ENCODE peak calls at places on chromosomes 16 and 17, in five cellular contexts. P is IMR-90, C is HCT116, Z is body of pancreas, R is ovary. N is an unnamed sample.

GRCh38 chr16:81997738-81998137 is 13.5 kb downstream of the SDR42E1 start:
- DNase-seq in P (peak; percentile 81), C (no peak), Z (no peak), R (no peak), N (no peak)

GRCh38 chr16:27317738-27318398 is 4.1 kb downstream of the IL4R start:
- DNase-seq in P (no peak), C (no peak), Z (no peak), R (no peak), N (no peak)

GRCh38 chr16:27973678-27974077 is 89.8 kb downstream of the GSG1L start:
- DNase-seq in P (no peak), C (no peak), Z (no peak), R (no peak), N (no peak)

GRCh38 chr17:81460856-81461460 is 51.6 kb downstream of the ACTG1 start:
- DNase-seq in P (no peak), C (no peak), Z (no peak), R (no peak), N (no peak)

GRCh38 chr17:35082073-35082657 is 18.7 kb upstream of the RFFL start:
- DNase-seq in P (peak; percentile 84), C (peak; percentile 81), Z (no peak), R (no peak), N (no peak)

GRCh38 chr17:81250286-81251090 is 11.4 kb downstream of the NDUFAF8 start:
- DNase-seq in P (no peak), C (no peak), Z (no peak), R (no peak), N (no peak)

GRCh38 chr17:9676084-9676483 is 30.8 kb downstream of the USP43 start:
- DNase-seq in P (no peak), C (no peak), Z (no peak), R (no peak), N (no peak)

GRCh38 chr16:84507011-84507982 is 2.8 kb upstream of the MEAK7 start:
- DNase-seq in P (no peak), C (no peak), Z (no peak), R (no peak), N (no peak)

GRCh38 chr16:85601730-85602401 is 11.3 kb upstream of the GSE1 start:
- DNase-seq in P (peak; percentile 24), C (no peak), Z (peak; percentile 74), R (no peak), N (no peak)

GRCh38 chr16:19864566-19864965 is 20.1 kb downstream of the GPRC5B start:
- DNase-seq in P (no peak), C (no peak), Z (no peak), R (no peak), N (peak; percentile 62)

GRCh38 chr17:68248199-68248825 is 469 bp downstream of the AMZ2 start:
- DNase-seq in P (peak; percentile 57), C (no peak), Z (peak; percentile 66), R (peak; percentile 84), N (peak; percentile 35)

GRCh38 chr16:23174622-23175021 is 7.9 kb upstream of the SCNN1G start:
- DNase-seq in P (peak; percentile 5), C (no peak), Z (no peak), R (no peak), N (no peak)

GRCh38 chr16:83470406-83470805 is 337.4 kb upstream of the HSBP1 start:
- DNase-seq in P (peak; percentile 45), C (no peak), Z (no peak), R (no peak), N (no peak)

GRCh38 chr17:48522990-48523389 is 7.8 kb downstream of the HOXB1 start:
- DNase-seq in P (no peak), C (no peak), Z (no peak), R (no peak), N (no peak)

GRCh38 chr17:81479175-81479574 is 33.4 kb downstream of the ACTG1 start:
- DNase-seq in P (no peak), C (no peak), Z (no peak), R (no peak), N (no peak)

GRCh38 chr17:38794221-38794620 is 5.1 kb downstream of the PIP4K2B start:
- DNase-seq in P (no peak), C (no peak), Z (no peak), R (no peak), N (no peak)

GRCh38 chr16:3654249-3654991 is at the start of gene DNASE1:
- DNase-seq in P (peak; percentile 36), C (peak; percentile 47), Z (peak; percentile 87), R (no peak), N (peak; percentile 42)

GRCh38 chr17:36901506-36901905 is 35.8 kb upstream of the LHX1 start:
- DNase-seq in P (peak; percentile 33), C (no peak), Z (no peak), R (no peak), N (no peak)

GRCh38 chr16:77888786-77889185 is 100.4 kb downstream of the VAT1L start:
- DNase-seq in P (peak; percentile 45), C (no peak), Z (no peak), R (no peak), N (no peak)

GRCh38 chr17:4474093-4474492 is 24.6 kb upstream of the SPNS2 start:
- DNase-seq in P (no peak), C (no peak), Z (peak; percentile 41), R (no peak), N (peak; percentile 58)

GRCh38 chr16:71567931-71568330 is 9.0 kb downstream of the TAT start:
- DNase-seq in P (no peak), C (no peak), Z (no peak), R (no peak), N (no peak)
- H3K36me3 ChIP-seq in P (no peaks in the 10 kb centered on the region), C (no peaks in the 10 kb centered on the region), Z (no peaks in the 10 kb centered on the region), R (no peaks in the 10 kb centered on the region), N (no peaks in the 10 kb centered on the region)

DNA sequence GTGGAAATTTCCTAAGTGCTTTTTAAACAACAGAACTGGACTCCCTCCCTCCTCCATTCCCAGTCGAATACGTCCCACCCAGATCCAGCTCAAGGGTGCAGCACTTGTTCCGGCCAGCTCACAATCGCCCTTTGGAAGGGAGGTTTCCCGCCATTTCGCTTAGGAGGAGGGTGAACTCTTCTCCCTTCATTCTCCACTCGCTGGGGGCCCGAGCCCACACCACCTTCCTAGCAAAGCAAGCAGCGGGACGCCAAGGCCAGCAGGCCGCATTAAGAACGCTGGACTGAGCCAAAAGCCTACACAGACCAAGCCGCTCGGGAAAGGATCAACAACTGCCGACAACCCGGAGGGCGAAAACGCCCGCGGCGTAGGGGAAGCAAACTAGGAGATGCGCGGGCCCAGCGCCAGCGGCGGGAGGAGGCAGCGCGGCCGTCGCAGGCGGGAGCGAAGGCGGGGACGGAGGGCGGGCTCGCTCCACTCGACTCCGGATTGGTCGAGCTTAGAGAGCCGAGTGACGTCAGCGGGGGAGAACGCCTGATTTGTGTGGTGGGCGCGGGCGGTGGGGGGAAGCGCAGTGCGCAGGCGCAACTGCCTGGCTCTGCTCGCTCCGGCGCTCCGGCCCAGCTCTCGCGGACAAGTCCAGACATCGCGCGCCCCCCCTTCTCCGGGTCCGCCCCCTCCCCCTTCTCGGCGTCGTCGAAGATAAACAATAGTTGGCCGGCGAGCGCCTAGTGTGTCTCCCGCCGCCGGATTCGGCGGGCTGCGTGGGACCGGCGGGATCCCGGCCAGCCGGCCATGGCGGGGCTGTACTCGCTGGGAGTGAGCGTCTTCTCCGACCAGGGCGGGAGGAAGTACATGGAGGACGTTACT is at the start of gene PPM1D:
- DNase-seq in P (peak; percentile 99), C (peak; percentile 99), Z (peak; percentile 100), R (peak; percentile 100), N (peak; percentile 98)
- TF ChIP-seq POLR2A in P (peak; percentile 82), C (peak; percentile 96), Z (peak; percentile 91), R (peak; percentile 91), N (peak; percentile 99)

DNA sequence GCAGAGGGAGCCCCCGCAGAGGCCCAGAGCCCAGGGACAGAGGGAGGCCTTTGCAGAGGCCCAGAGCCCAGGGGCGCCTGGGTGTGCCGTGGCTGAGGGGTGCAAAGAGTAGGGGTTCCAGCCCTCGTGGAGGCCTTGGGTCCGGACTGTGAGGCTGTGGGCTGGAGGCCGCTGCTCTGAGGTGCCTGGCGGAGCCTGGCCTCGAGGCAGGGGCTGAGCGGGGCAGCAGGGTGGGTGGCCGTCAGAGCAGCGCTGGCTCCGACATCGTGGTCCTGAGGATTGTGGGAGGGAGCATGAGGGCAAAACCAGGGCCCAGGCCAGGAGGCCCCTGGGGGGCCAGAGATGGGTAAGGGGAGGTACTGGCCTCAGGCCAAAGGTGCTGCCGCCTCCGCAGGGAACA is 33.4 kb downstream of the TSC2 start:
- DNase-seq in P (no peak), C (no peak), Z (no peak), R (no peak), N (no peak)
- H3K36me3 ChIP-seq in P (peaks cover 72% of the 10 kb centered on the region), C (no peaks in the 10 kb centered on the region), Z (peaks cover 2% of the 10 kb centered on the region), R (no peaks in the 10 kb centered on the region), N (peaks cover 81% of the 10 kb centered on the region)

DNA sequence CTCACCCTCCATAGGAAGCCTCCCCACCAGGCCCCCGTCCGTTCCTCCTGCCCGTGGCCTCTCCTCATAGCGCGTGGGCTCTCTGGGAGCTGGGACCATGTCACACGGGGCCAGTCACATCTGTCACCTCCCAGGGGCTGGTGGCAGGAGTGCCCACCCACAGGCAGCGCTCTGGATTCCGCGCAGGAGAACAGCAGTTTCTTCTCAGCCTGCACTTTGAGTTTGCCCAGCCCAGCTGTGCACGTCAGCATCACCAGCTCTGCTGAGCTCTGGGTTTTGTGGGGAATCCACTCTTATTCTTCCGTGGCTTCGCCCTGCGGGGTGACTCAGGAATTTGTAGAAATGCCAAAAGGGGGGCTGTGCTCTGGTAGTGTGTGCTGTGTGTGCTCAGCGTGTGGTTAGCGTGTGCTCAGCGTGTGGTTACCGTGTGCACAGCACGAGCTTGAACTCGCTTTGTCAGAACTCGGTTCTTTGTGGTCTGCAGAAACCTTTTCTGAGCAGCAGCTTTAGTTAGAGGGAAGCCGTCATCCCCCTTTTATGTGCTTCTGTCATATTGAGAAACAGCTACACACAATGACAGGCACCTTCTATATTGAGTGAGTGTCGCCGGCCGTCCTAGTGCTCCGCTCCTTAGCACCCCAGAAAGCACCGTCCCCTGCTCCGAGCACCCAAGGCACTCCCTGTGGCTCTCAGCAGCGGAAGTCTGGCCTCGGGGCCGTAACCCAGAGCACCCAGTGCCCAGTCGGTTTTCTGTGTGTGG is 3.3 kb downstream of the ACSF3 start:
- DNase-seq in P (peak; percentile 12), C (no peak), Z (no peak), R (no peak), N (no peak)
- TF ChIP-seq POLR2A in P (no peak), C (no peak), Z (no peak), R (no peak), N (no peak)

GRCh38 chr17:40151414-40151955 is 11.1 kb downstream of the CASC3 start:
- DNase-seq in P (no peak), C (no peak), Z (no peak), R (no peak), N (no peak)
- H3K36me3 ChIP-seq in P (peaks cover 46% of the 10 kb centered on the region), C (peaks cover 32% of the 10 kb centered on the region), Z (peaks cover 5% of the 10 kb centered on the region), R (no peaks in the 10 kb centered on the region), N (no peaks in the 10 kb centered on the region)

DNA sequence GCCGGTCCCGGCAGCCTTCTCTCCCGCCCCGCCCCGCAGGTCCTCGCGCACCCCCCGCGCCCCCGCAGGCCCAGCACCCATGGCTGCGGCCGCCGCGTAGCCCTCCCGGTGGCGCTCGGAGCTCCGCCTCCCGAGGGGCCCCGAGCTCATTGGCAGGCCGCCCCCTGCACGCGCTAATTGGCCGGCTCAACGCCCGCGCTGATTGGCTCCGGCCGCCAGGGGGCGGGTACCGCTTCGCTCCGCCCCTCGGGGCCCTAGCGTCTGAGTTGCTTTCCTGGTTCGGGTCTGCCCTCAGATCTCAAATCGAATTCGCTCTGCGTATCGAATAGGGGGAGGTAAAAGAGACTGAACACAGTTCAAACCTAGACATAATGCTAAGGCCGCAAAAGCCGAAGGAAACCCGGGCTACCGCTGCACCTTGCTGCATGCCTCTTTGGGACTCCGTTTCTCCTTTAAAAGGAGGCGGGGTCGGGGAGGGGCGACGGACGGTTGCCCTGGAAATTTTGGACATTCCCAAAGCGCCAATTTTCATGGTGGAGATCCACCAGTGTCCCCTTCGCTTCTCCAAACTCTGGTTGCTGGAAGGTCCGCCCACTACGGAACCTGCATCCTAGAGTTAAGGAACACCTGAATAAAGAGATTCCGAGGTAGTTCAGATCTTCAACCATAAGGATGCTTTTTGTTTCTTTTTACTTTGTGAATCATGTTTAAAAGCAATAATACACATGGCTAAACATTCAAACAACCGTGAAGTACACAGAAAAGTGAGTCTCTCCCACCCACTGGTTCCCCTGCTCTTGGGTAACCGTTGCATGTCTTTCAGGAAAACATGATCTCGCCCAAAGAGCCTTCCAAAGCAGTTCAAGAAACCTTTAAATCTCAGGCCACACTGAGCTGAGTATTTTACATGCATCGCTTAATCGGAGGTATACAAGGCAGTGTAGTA is at the start of gene DEXI:
- DNase-seq in P (peak; percentile 84), C (peak; percentile 72), Z (peak; percentile 96), R (peak; percentile 95), N (peak; percentile 91)
- TF ChIP-seq POLR2A in P (no peak), C (no peak), Z (no peak), R (peak; percentile 31), N (peak; percentile 90)

N was measured in gastrocnemius medialis.